ENCODE peak calls at places on chromosomes 11 and 22, in seven cellular contexts. T is sigmoid colon, X is IMR-90, L is neural progenitor cell, D is astrocyte, J is tibial nerve, I is testis. F is an unnamed sample.
A peak's percentile ranks its signal among the peaks of the same experiment; 100 is the strongest.

GRCh38 chr11:6655020-6655789 is 404 bp downstream of the DCHS1 start:
- DNase-seq in T (peak; percentile 74), X (no peak), L (peak; percentile 67), D (no peak), J (no peak), I (no peak), F (no peak)

GRCh38 chr11:96218013-96218412 is 125.0 kb downstream of the MAML2 start:
- DNase-seq in T (no peak), X (no peak), L (no peak), D (no peak), J (no peak), I (no peak), F (no peak)

GRCh38 chr11:119585038-119585666 is 143.8 kb downstream of the NECTIN1 start:
- DNase-seq in T (no peak), X (no peak), L (peak; percentile 49), D (no peak), J (no peak), I (peak; percentile 19), F (peak; percentile 36)

GRCh38 chr11:59669611-59670009 is 773 bp upstream of the PATL1 start:
- DNase-seq in T (peak; percentile 73), X (peak; percentile 49), L (no peak), D (peak; percentile 49), J (peak; percentile 31), I (peak; percentile 56), F (peak; percentile 47)

GRCh38 chr11:12897390-12897789 is 111.7 kb upstream of the RASSF10 start:
- DNase-seq in T (no peak), X (no peak), L (no peak), D (no peak), J (no peak), I (no peak), F (no peak)

GRCh38 chr11:79263001-79263400 is 177.8 kb downstream of the TENM4 start:
- DNase-seq in T (peak; percentile 90), X (peak; percentile 49), L (no peak), D (no peak), J (no peak), I (peak; percentile 40), F (no peak)

GRCh38 chr22:22422629-22423112 is 85.9 kb downstream of the ZNF280B start:
- DNase-seq in T (no peak), X (peak; percentile 48), L (peak; percentile 92), D (peak; percentile 22), J (peak; percentile 56), I (peak; percentile 90), F (peak; percentile 69)

GRCh38 chr22:46072030-46072881 is 78.1 kb upstream of the PPARA start:
- DNase-seq in T (peak; percentile 83), X (peak; percentile 61), L (peak; percentile 48), D (no peak), J (no peak), I (peak; percentile 44), F (peak; percentile 87)

GRCh38 chr11:114440971-114441810 is 1.9 kb downstream of the REXO2 start:
- DNase-seq in T (no peak), X (no peak), L (no peak), D (no peak), J (no peak), I (no peak), F (no peak)

GRCh38 chr11:94975599-94975998 is 2.1 kb downstream of the KDM4D start:
- DNase-seq in T (no peak), X (no peak), L (no peak), D (no peak), J (no peak), I (no peak), F (no peak)

GRCh38 chr11:67351275-67352005 is 1.9 kb downstream of the POLD4 start:
- DNase-seq in T (peak; percentile 84), X (peak; percentile 80), L (peak; percentile 79), D (peak; percentile 55), J (no peak), I (peak; percentile 62), F (peak; percentile 86)

GRCh38 chr11:79363861-79364378 is 76.9 kb downstream of the TENM4 start:
- DNase-seq in T (no peak), X (no peak), L (no peak), D (peak; percentile 42), J (no peak), I (no peak), F (no peak)

GRCh38 chr11:75154646-75155569 is 4.0 kb downstream of the SLCO2B1 start:
- DNase-seq in T (no peak), X (no peak), L (no peak), D (no peak), J (no peak), I (peak; percentile 73), F (no peak)

GRCh38 chr11:116833816-116834534 is 3.4 kb downstream of the APOA1 start:
- DNase-seq in T (no peak), X (no peak), L (no peak), D (no peak), J (no peak), I (no peak), F (no peak)

GRCh38 chr11:116836648-116837023 is 786 bp downstream of the APOA1 start:
- DNase-seq in T (peak; percentile 54), X (no peak), L (no peak), D (no peak), J (no peak), I (no peak), F (no peak)

GRCh38 chr11:116835791-116836647 is 1.4 kb downstream of the APOA1 start:
- DNase-seq in T (peak; percentile 94), X (peak; percentile 93), L (peak; percentile 96), D (peak; percentile 86), J (peak; percentile 59), I (peak; percentile 96), F (peak; percentile 93)

GRCh38 chr11:116833491-116833815 is 3.7 kb downstream of the APOC3 start:
- DNase-seq in T (peak; percentile 35), X (no peak), L (no peak), D (no peak), J (no peak), I (no peak), F (no peak)

GRCh38 chr11:116835042-116835772 is 2.2 kb downstream of the APOA1 start:
- DNase-seq in T (peak; percentile 62), X (no peak), L (no peak), D (no peak), J (no peak), I (no peak), F (no peak)
- H3K4me3 ChIP-seq in T (peak overlapping the region; percentile 36), X (no peak overlapping the region), L (peak overlapping the region; percentile 46), D (peak overlapping the region; percentile 29), J (peak overlapping the region; percentile 18), I (peak overlapping the region; percentile 33), F (no peak overlapping the region)

GRCh38 chr11:61833926-61834277 is 5.8 kb downstream of the FADS2 start:
- DNase-seq in T (no peak), X (no peak), L (no peak), D (no peak), J (no peak), I (no peak), F (no peak)
- H3K36me3 ChIP-seq in T (no peaks in the 10 kb centered on the region), X (peaks cover 15% of the 10 kb centered on the region), L (no peaks in the 10 kb centered on the region), D (no peaks in the 10 kb centered on the region), J (no peaks in the 10 kb centered on the region), I (no peaks in the 10 kb centered on the region), F (no peaks in the 10 kb centered on the region)

GRCh38 chr22:24376002-24376401 is 51.4 kb upstream of the ADORA2A start:
- DNase-seq in T (no peak), X (no peak), L (no peak), D (no peak), J (no peak), I (no peak), F (no peak)

GRCh38 chr22:24376606-24377005 is 50.8 kb upstream of the ADORA2A start:
- DNase-seq in T (no peak), X (no peak), L (no peak), D (no peak), J (no peak), I (no peak), F (no peak)

GRCh38 chr22:24380220-24381218 is 46.9 kb upstream of the ADORA2A start:
- DNase-seq in T (no peak), X (no peak), L (no peak), D (no peak), J (no peak), I (no peak), F (no peak)

GRCh38 chr22:24383061-24383460 is 44.3 kb upstream of the ADORA2A start:
- DNase-seq in T (no peak), X (no peak), L (no peak), D (no peak), J (no peak), I (no peak), F (no peak)

GRCh38 chr22:24379536-24379935 is 47.9 kb upstream of the ADORA2A start:
- DNase-seq in T (no peak), X (peak; percentile 56), L (no peak), D (no peak), J (no peak), I (no peak), F (no peak)
- H3K27ac ChIP-seq in T (no peak overlapping the region), X (no peak overlapping the region), L (no peak overlapping the region), D (no peak overlapping the region), J (no peak overlapping the region), I (no peak overlapping the region), F (no peak overlapping the region)

GRCh38 chr11:2885676-2886081 is at the start of gene CDKN1C:
- DNase-seq in T (peak; percentile 97), X (peak; percentile 69), L (peak; percentile 94), D (peak; percentile 54), J (peak; percentile 86), I (peak; percentile 92), F (peak; percentile 80)

GRCh38 chr11:2886191-2886894 is 768 bp upstream of the CDKN1C start:
- DNase-seq in T (peak; percentile 85), X (no peak), L (peak; percentile 85), D (no peak), J (no peak), I (no peak), F (no peak)

GRCh38 chr11:2884424-2884815 is 1.2 kb downstream of the CDKN1C start:
- DNase-seq in T (peak; percentile 88), X (no peak), L (peak; percentile 79), D (no peak), J (no peak), I (peak; percentile 49), F (no peak)

GRCh38 chr11:2883717-2884423 is 1.7 kb downstream of the CDKN1C start:
- DNase-seq in T (no peak), X (no peak), L (peak; percentile 75), D (no peak), J (no peak), I (no peak), F (no peak)

GRCh38 chr11:2885017-2885675 is 429 bp downstream of the CDKN1C start:
- DNase-seq in T (peak; percentile 86), X (peak; percentile 36), L (peak; percentile 88), D (no peak), J (no peak), I (peak; percentile 43), F (peak; percentile 57)
- H3K4me3 ChIP-seq in T (peak overlapping the region; percentile 92), X (peak overlapping the region; percentile 70), L (peak overlapping the region; percentile 91), D (peak overlapping the region; percentile 52), J (peak overlapping the region; percentile 78), I (peak overlapping the region; percentile 75), F (peak overlapping the region; percentile 66)